ENCODE peak calls at places on chromosomes 6 and 20, in four cellular contexts. One of them, this sample, is unnamed.
A peak's percentile ranks its signal among the peaks of the same experiment; 100 is the strongest.

GRCh38 chr6:149683256-149683860 is 34.5 kb downstream of the LATS1 start:
- DNase-seq in WTC11: no peak
- DNase-seq in GM12878: no peak
- DNase-seq in SK-N-SH: no peak
- DNase-seq in this sample: no peak

GRCh38 chr6:106773482-106773881 is 144.1 kb downstream of the QRSL1 start:
- DNase-seq in WTC11: no peak
- DNase-seq in GM12878: no peak
- DNase-seq in SK-N-SH: no peak
- DNase-seq in this sample: no peak

GRCh38 chr6:31692353-31692752 is 10.8 kb downstream of the ABHD16A start:
- DNase-seq in WTC11: no peak
- DNase-seq in GM12878: no peak
- DNase-seq in SK-N-SH: no peak
- DNase-seq in this sample: no peak

GRCh38 chr6:127933852-127934840 is 33.3 kb upstream of the THEMIS start:
- DNase-seq in WTC11: no peak
- DNase-seq in GM12878: no peak
- DNase-seq in SK-N-SH: no peak
- DNase-seq in this sample: no peak

GRCh38 chr6:24775520-24776058 is 852 bp downstream of the GMNN start:
- DNase-seq in WTC11: no peak
- DNase-seq in GM12878: no peak
- DNase-seq in SK-N-SH: no peak
- DNase-seq in this sample: no peak

GRCh38 chr20:37313546-37314091 is 24.2 kb downstream of the MANBAL start:
- DNase-seq in WTC11: no peak
- DNase-seq in GM12878: no peak
- DNase-seq in SK-N-SH: no peak
- DNase-seq in this sample: no peak

GRCh38 chr20:53343433-53343832 is 250.2 kb downstream of the ZNF217 start:
- DNase-seq in WTC11: no peak
- DNase-seq in GM12878: no peak
- DNase-seq in SK-N-SH: no peak
- DNase-seq in this sample: no peak

GRCh38 chr6:36350681-36351091 is 14.0 kb upstream of the BNIP5 start:
- DNase-seq in WTC11: no peak
- DNase-seq in GM12878: no peak
- DNase-seq in SK-N-SH: no peak
- DNase-seq in this sample: peak; percentile 88

GRCh38 chr6:429515-430121 is 38.1 kb downstream of the IRF4 start:
- DNase-seq in WTC11: no peak
- DNase-seq in GM12878: no peak
- DNase-seq in SK-N-SH: no peak
- DNase-seq in this sample: no peak

GRCh38 chr6:92887871-92888270 is 531.5 kb downstream of the EPHA7 start:
- DNase-seq in WTC11: no peak
- DNase-seq in GM12878: no peak
- DNase-seq in SK-N-SH: no peak
- DNase-seq in this sample: no peak

GRCh38 chr6:92892626-92893025 is 526.7 kb downstream of the EPHA7 start:
- DNase-seq in WTC11: no peak
- DNase-seq in GM12878: no peak
- DNase-seq in SK-N-SH: no peak
- DNase-seq in this sample: no peak

GRCh38 chr6:92888316-92888715 is 531.0 kb downstream of the EPHA7 start:
- DNase-seq in WTC11: no peak
- DNase-seq in GM12878: no peak
- DNase-seq in SK-N-SH: no peak
- DNase-seq in this sample: no peak

DNA sequence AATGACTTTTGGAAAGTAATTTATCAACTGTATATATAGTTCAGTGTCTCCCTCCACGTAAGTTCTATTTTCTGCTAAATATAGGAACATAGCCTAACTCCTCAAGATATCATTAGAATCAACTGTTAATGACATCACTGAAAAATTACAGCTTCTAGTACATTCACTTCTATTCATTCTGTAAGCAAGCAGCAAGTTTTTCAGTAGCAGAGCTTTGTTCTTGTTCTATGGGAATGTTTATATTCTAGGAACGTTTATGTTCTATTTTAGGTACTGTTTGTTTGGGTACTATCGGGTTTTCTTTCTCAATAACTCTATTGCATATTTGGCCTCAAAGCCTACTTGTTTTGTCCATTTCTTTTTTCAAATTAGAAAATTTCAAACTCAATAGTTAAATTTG is 525.6 kb downstream of the EPHA7 start:
- DNase-seq in WTC11: no peak
- DNase-seq in GM12878: no peak
- DNase-seq in SK-N-SH: no peak
- DNase-seq in this sample: no peak
- TF ChIP-seq USF1 in WTC11: no peak
- TF ChIP-seq USF1 in GM12878: no peak
- TF ChIP-seq USF1 in SK-N-SH: no peak
- TF ChIP-seq USF1 in this sample: no peak

DNA sequence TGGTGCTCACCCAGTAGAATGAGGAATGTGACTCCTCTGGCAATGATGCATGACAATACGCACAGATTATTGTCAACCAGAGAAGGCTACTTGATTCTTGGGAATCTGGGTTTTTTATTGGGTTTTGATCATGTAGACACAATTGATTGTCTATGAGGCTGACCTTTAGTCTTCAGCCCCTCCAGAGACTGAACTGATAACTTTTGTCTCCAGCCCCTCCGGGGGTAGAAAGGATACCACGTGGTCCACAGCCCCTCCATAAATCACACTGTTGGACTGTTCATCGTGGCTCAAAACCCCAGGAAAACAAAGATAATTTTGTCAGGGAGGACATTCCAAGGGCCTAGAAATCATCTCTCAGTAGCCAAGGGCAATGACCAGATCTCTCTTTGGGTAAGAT is 57.5 kb upstream of the ADGRF5 start:
- DNase-seq in WTC11: no peak
- DNase-seq in GM12878: no peak
- DNase-seq in SK-N-SH: no peak
- DNase-seq in this sample: no peak
- TF ChIP-seq USF1 in WTC11: no peak
- TF ChIP-seq USF1 in GM12878: no peak
- TF ChIP-seq USF1 in SK-N-SH: no peak
- TF ChIP-seq USF1 in this sample: no peak

GRCh38 chr6:4344317-4344899 is 209.0 kb upstream of the ECI2 start:
- DNase-seq in WTC11: no peak
- DNase-seq in GM12878: no peak
- DNase-seq in SK-N-SH: no peak
- DNase-seq in this sample: no peak
- TF ChIP-seq USF1 in WTC11: no peak
- TF ChIP-seq USF1 in GM12878: no peak
- TF ChIP-seq USF1 in SK-N-SH: no peak
- TF ChIP-seq USF1 in this sample: no peak

GRCh38 chr20:6654490-6655247 is 112.8 kb upstream of the BMP2 start:
- DNase-seq in WTC11: no peak
- DNase-seq in GM12878: no peak
- DNase-seq in SK-N-SH: no peak
- DNase-seq in this sample: no peak
- TF ChIP-seq USF1 in WTC11: no peak
- TF ChIP-seq USF1 in GM12878: no peak
- TF ChIP-seq USF1 in SK-N-SH: no peak
- TF ChIP-seq USF1 in this sample: no peak

GRCh38 chr6:159691963-159692287 is 1.1 kb downstream of the SOD2 start:
- DNase-seq in WTC11: no peak
- DNase-seq in GM12878: no peak
- DNase-seq in SK-N-SH: no peak
- DNase-seq in this sample: peak; percentile 25

GRCh38 chr6:159691133-159691962 is 1.7 kb downstream of the SOD2 start:
- DNase-seq in WTC11: no peak
- DNase-seq in GM12878: peak; percentile 47
- DNase-seq in SK-N-SH: peak; percentile 51
- DNase-seq in this sample: peak; percentile 70

GRCh38 chr6:159693894-159694545 is 979 bp upstream of the SOD2 start:
- DNase-seq in WTC11: no peak
- DNase-seq in GM12878: no peak
- DNase-seq in SK-N-SH: no peak
- DNase-seq in this sample: peak; percentile 62

GRCh38 chr6:159692303-159693127 is 526 bp downstream of the SOD2 start:
- DNase-seq in WTC11: peak; percentile 46
- DNase-seq in GM12878: no peak
- DNase-seq in SK-N-SH: peak; percentile 60
- DNase-seq in this sample: no peak

GRCh38 chr6:159693128-159693893 is at the start of gene SOD2:
- DNase-seq in WTC11: peak; percentile 87
- DNase-seq in GM12878: no peak
- DNase-seq in SK-N-SH: peak; percentile 93
- DNase-seq in this sample: peak; percentile 97
- TF ChIP-seq USF1 in WTC11: no peak
- TF ChIP-seq USF1 in GM12878: no peak
- TF ChIP-seq USF1 in SK-N-SH: no peak
- TF ChIP-seq USF1 in this sample: peak; percentile 18

GRCh38 chr20:10953437-10953836 is 279.6 kb upstream of the JAG1 start:
- DNase-seq in WTC11: no peak
- DNase-seq in GM12878: no peak
- DNase-seq in SK-N-SH: no peak
- DNase-seq in this sample: no peak
- TF ChIP-seq USF1 in WTC11: no peak
- TF ChIP-seq USF1 in GM12878: no peak
- TF ChIP-seq USF1 in SK-N-SH: no peak
- TF ChIP-seq USF1 in this sample: no peak

DNA sequence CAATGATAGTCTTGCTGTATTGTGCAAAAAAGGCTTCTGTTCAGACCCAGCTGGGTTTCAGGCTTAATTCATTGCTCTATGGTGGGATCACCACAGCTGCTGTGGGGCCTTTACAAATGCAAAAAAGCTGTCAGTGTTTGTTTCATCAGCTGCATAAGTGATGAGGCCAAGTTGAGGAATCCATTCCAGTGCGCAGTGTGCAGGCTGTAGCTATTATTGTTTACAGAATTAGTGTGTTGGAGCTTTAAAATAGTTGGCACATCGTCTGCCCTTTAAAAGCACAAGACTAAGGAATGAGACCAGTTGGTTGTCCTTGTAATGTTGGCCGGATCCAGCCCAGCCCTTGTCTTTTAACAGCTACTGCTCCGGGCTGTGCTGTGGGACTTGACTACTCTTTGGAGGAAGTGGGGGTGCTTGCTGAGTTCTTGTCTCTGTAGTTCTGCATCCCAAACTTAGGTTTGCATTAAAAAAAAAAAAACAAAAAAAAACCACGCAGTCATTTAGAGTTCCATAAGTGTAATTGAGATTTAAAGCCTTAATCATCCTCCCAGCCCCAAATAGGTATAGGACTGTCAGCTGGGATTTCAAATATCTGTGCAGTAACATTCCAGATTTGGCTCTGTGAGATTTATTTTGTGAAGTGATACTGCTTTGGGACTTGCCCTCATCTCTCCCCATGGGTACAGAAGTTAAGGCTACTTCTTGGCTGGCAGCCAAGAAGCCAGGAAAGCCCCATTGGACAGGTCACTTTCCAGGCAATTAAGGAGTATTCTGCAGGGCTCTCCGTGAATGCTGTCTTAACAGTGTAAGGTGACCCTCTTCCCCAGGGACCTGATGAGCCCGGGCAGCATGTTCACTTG is 19.3 kb downstream of the JARID2 start:
- DNase-seq in WTC11: no peak
- DNase-seq in GM12878: no peak
- DNase-seq in SK-N-SH: no peak
- DNase-seq in this sample: peak; percentile 51
- TF ChIP-seq USF1 in WTC11: no peak
- TF ChIP-seq USF1 in GM12878: no peak
- TF ChIP-seq USF1 in SK-N-SH: no peak
- TF ChIP-seq USF1 in this sample: no peak

GRCh38 chr20:44412402-44413144 is 57.1 kb downstream of the HNF4A start:
- DNase-seq in WTC11: no peak
- DNase-seq in GM12878: no peak
- DNase-seq in SK-N-SH: no peak
- DNase-seq in this sample: no peak
- TF ChIP-seq USF1 in WTC11: no peak
- TF ChIP-seq USF1 in GM12878: no peak
- TF ChIP-seq USF1 in SK-N-SH: no peak
- TF ChIP-seq USF1 in this sample: no peak

DNA sequence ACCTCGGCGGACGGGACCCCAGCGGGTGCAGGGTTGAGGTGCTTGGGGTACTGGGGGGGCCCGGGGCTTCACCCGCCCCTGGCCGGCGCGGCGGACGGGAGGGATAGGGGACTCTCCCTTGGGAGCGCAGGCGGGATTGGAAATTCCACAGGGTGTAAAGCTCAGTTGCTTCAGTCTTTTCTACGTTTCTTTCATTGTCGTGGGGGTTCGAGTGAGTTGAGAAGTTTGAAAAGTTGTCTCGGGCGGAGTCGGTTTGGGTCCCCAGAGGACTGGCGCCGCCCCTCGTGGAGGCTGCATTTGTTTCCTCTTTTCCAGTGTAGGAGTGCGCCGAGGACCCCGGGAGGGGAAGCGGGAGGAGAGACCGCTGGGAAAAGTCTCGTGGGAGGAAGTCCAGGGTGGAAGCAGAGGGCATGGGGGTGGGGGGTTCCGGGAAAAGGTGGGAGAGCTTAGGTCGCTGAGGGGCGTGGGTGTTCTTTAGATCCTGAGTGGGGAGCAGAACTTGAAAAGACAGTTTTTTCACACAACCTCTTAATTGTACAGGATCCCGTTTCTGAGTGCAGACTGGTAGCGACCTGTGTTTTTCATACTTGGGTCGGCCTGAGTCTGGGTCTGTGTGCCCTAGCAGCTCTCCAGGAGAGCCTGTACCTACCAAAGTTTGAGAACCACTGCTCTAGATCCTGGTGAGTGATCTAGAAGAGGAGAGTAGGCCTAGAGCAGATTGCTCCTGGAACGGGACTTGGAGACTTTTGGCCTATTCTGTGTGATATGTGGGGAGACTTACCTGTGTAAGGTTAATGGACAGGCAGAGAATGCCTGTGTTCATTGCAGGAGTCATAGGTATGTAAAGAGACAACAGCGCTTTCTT is 518 bp downstream of the FAM83B start:
- DNase-seq in WTC11: peak; percentile 45
- DNase-seq in GM12878: no peak
- DNase-seq in SK-N-SH: no peak
- DNase-seq in this sample: no peak
- TF ChIP-seq USF1 in WTC11: no peak
- TF ChIP-seq USF1 in GM12878: no peak
- TF ChIP-seq USF1 in SK-N-SH: no peak
- TF ChIP-seq USF1 in this sample: no peak